ENCODE peak calls at places on chromosome 5, in six cellular contexts. V is testis, N is adrenal gland, T is IMR-90, C is K562, K is HCT116. X is an unnamed sample.
A peak's percentile ranks its signal among the peaks of the same experiment; 100 is the strongest.

GRCh38 chr5:111562566-111562965 is 50.2 kb upstream of the STARD4 start:
- DNase-seq in K (no peak), T (no peak), C (no peak), N (no peak), V (no peak), X (no peak)

GRCh38 chr5:157323107-157323706 is 57.3 kb downstream of the CYFIP2 start:
- DNase-seq in N (no peak), C (peak; percentile 32), T (no peak), V (no peak), K (no peak), X (peak; percentile 3)

GRCh38 chr5:72586788-72587530 is 79.7 kb upstream of the ZNF366 start:
- DNase-seq in N (no peak), C (no peak), V (no peak), K (no peak), T (peak; percentile 16), X (no peak)

GRCh38 chr5:132557425-132557805 is 638 bp downstream of the RAD50 start:
- DNase-seq in T (peak; percentile 29), N (peak; percentile 37), C (peak; percentile 36), K (peak; percentile 37), V (peak; percentile 57), X (peak; percentile 78)

GRCh38 chr5:104088876-104089778 is 526.5 kb upstream of the NUDT12 start:
- DNase-seq in C (no peak), V (no peak), T (no peak), K (peak; percentile 86), N (no peak), X (no peak)

GRCh38 chr5:127183332-127183731 is 107.3 kb upstream of the MEGF10 start:
- DNase-seq in C (no peak), V (no peak), N (no peak), T (no peak), K (no peak), X (no peak)

GRCh38 chr5:58366461-58366860 is 93.4 kb downstream of the PLK2 start:
- DNase-seq in T (peak; percentile 45), V (no peak), C (no peak), K (no peak), N (no peak), X (no peak)

GRCh38 chr5:76766746-76767145 is 50.8 kb downstream of the F2R start:
- DNase-seq in V (no peak), T (peak; percentile 73), N (no peak), C (no peak), K (peak; percentile 57), X (no peak)

GRCh38 chr5:159724283-159724682 is 192.0 kb upstream of the ADRA1B start:
- DNase-seq in V (no peak), N (no peak), K (no peak), C (no peak), T (no peak), X (no peak)

GRCh38 chr5:153831976-153832375 is 206.7 kb downstream of the FAM114A2 start:
- DNase-seq in V (peak; percentile 27), C (peak; percentile 69), N (peak; percentile 3), T (peak; percentile 49), K (peak; percentile 60), X (peak; percentile 66)

GRCh38 chr5:74341221-74341620 is 299.3 kb downstream of the ENC1 start:
- DNase-seq in C (no peak), V (no peak), T (no peak), N (no peak), K (no peak), X (no peak)

GRCh38 chr5:52328220-52328619 is 459.5 kb upstream of the ITGA1 start:
- DNase-seq in V (no peak), N (no peak), T (no peak), K (no peak), C (no peak), X (no peak)

GRCh38 chr5:109987355-109987754 is 297.6 kb downstream of the MAN2A1 start:
- DNase-seq in T (no peak), N (no peak), K (no peak), C (no peak), V (no peak), X (no peak)

GRCh38 chr5:68376931-68377330 is 161.4 kb downstream of the PIK3R1 start:
- DNase-seq in C (no peak), N (no peak), V (no peak), T (no peak), K (no peak), X (no peak)

GRCh38 chr5:112165399-112165798 is 253.7 kb downstream of the EPB41L4A start:
- DNase-seq in T (no peak), C (no peak), V (no peak), N (no peak), K (no peak), X (no peak)

GRCh38 chr5:113059232-113059805 is 82.7 kb downstream of the DCP2 start:
- DNase-seq in K (no peak), V (no peak), T (peak; percentile 74), C (no peak), N (peak; percentile 35), X (no peak)

GRCh38 chr5:40932766-40933165 is 23.5 kb downstream of the C7 start:
- DNase-seq in T (no peak), V (no peak), K (no peak), C (no peak), N (no peak), X (no peak)

GRCh38 chr5:94440015-94440414 is 178.4 kb downstream of the KIAA0825 start:
- DNase-seq in K (no peak), C (no peak), T (no peak), V (no peak), N (no peak), X (no peak)

GRCh38 chr5:17305024-17305423 is 87.6 kb downstream of the BASP1 start:
- DNase-seq in V (no peak), K (no peak), T (peak; percentile 76), C (no peak), N (no peak), X (no peak)

GRCh38 chr5:7321724-7322123 is 74.2 kb upstream of the ADCY2 start:
- DNase-seq in T (no peak), N (no peak), V (no peak), K (no peak), C (no peak), X (no peak)

GRCh38 chr5:176541338-176542134 is 4.3 kb upstream of the RNF44 start:
- DNase-seq in N (peak; percentile 51), K (no peak), T (no peak), V (peak; percentile 75), C (no peak), X (peak; percentile 32)

GRCh38 chr5:132003170-132003744 is 8.2 kb downstream of the ACSL6 start:
- DNase-seq in K (no peak), N (peak; percentile 79), C (peak; percentile 38), T (peak; percentile 5), V (peak; percentile 76), X (no peak)

GRCh38 chr5:110880413-110880812 is 141.6 kb downstream of the SLC25A46 start:
- DNase-seq in N (peak; percentile 38), K (no peak), V (no peak), C (no peak), T (peak; percentile 92), X (no peak)

GRCh38 chr5:39850291-39850690 is 425.5 kb upstream of the DAB2 start:
- DNase-seq in N (no peak), V (no peak), C (no peak), K (no peak), T (no peak), X (no peak)
- TF ChIP-seq POLR2A in N (no peak), V (no peak), C (no peak), K (no peak), T (no peak), X (no peak)

GRCh38 chr5:10268100-10268499 is 18.0 kb downstream of the CCT5 start:
- DNase-seq in K (no peak), N (no peak), V (peak; percentile 4), C (no peak), T (no peak), X (no peak)

GRCh38 chr5:10275991-10276390 is 25.9 kb downstream of the CCT5 start:
- DNase-seq in V (no peak), N (no peak), K (no peak), T (no peak), C (no peak), X (no peak)

GRCh38 chr5:10276691-10277090 is 26.6 kb downstream of the CCT5 start:
- DNase-seq in T (no peak), N (no peak), K (no peak), C (no peak), V (no peak), X (no peak)

GRCh38 chr5:10275460-10275859 is 25.4 kb downstream of the CCT5 start:
- DNase-seq in V (no peak), C (no peak), T (no peak), K (no peak), N (no peak), X (no peak)

DNA sequence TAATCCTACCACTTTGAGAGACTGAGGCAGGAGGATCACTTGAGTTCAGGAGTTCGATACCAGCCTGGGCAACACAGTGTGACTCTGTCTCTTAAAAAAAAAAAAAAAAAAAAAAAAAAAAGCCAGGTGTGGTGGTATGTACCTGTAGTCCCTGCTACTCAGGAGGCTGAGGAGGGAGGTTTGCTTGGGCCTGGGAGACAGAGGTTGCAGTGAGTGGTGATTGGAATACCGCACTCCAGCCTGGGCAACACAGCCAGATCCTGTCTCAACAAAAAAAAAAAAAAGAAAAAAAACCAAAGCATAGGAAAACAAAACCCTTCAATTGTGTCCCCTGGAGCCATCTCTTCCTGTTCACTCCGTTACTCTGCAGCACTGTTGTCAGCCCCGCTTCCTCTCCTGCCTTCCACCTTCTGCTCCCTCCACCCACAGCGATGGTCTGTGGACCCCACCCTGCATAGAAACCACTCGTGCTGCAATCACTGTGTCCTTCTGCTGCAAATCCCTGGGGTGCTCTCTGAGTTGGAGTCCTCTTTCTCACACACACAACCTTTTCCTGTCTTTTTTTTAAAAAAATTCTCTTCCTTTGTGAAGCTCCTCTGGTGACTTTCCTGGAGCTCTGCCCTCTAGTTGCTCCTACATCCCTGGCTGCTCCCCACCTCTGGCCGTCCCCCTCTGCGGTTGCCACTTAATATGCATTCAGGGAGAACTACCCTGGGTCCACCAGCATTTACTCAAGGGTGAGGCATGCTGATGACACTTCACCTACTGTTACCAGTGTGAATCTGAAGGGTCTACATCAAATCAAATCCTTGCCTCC is 22.2 kb downstream of the CCT5 start:
- DNase-seq in C (no peak), K (no peak), N (no peak), V (no peak), T (no peak), X (no peak)
- TF ChIP-seq POLR2A in C (no peak), K (no peak), N (no peak), V (no peak), T (no peak), X (no peak)

DNA sequence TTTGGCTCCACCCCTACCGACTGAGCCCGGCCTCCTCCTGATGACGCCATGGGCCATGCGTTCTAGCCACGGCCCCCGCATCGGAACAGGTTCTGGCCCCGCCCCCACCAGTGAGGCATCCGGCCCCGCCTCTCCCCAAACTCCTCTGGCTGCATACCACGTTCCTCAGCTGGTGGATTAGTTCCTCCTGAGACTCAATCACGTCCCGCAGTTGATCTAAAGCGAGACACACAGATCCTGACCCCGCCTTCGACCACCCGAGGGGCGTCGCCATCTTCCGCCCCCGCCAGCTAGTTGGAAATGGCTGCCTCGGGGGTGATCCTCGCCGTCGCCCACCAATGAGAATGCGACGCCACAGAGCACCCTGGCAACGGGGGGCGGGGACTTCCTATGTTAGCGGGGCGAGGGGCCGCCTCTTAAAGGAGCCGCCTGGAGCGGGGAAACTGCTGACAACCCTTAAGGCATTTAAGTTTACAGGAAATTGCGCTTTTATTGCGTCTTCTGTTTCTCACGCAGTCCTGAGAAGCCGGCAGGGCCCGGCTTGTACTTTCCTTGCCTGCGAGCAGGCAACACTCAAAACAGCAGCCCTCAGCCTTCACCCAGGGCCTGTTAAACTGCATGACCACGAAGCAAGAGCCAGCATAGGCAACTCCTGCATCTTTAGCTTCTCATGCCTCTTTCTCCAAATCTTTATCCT is at the start of gene SPATA24:
- DNase-seq in C (peak; percentile 99), K (peak; percentile 88), V (peak; percentile 99), N (peak; percentile 99), T (peak; percentile 96), X (peak; percentile 94)
- TF ChIP-seq POLR2A in C (peak; percentile 70), K (no peak), V (no peak), N (no peak), T (peak; percentile 73), X (peak; percentile 42)

GRCh38 chr5:96934695-96935555 is 955 bp upstream of the LNPEP start:
- DNase-seq in N (peak; percentile 92), K (peak; percentile 93), V (peak; percentile 92), C (peak; percentile 86), T (peak; percentile 92), X (peak; percentile 97)
- TF ChIP-seq POLR2A in N (peak; percentile 88), K (peak; percentile 51), V (no peak), C (peak; percentile 90), T (no peak), X (peak; percentile 94)